ENCODE peak calls at places on chromosomes 2 and 18, in ten cellular contexts. Z, M, W, J, A, B, G, H, D and N are unnamed samples.

GRCh38 chr2:3601561-3602271 is 6.8 kb downstream of the COLEC11 start:
- DNase-seq in Z (no peak), M (no peak), W (no peak), J (peak), A (no peak), B (no peak), G (no peak), H (no peak), D (peak), N (no peak)

GRCh38 chr2:195622966-195623365 is 34.1 kb upstream of the SLC39A10 start:
- DNase-seq in Z (peak), M (no peak), W (no peak), J (no peak), A (no peak), B (no peak), G (no peak), H (no peak), D (no peak), N (no peak)

GRCh38 chr2:127664065-127664894 is 11.1 kb downstream of the LIMS2 start:
- DNase-seq in Z (no peak), M (no peak), W (peak), J (no peak), A (no peak), B (no peak), G (no peak), H (no peak), D (peak), N (peak)

GRCh38 chr18:61949946-61950345 is 57.1 kb upstream of the RNF152 start:
- DNase-seq in Z (peak), M (no peak), W (no peak), J (no peak), A (no peak), B (peak), G (no peak), H (peak), D (no peak), N (no peak)

GRCh38 chr18:3111523-3112240 is 98.7 kb upstream of the LPIN2 start:
- DNase-seq in Z (no peak), M (no peak), W (no peak), J (no peak), A (no peak), B (no peak), G (no peak), H (peak), D (no peak), N (no peak)

GRCh38 chr18:3998698-3999333 is 456.3 kb downstream of the DLGAP1 start:
- DNase-seq in Z (peak), M (no peak), W (no peak), J (peak), A (no peak), B (no peak), G (no peak), H (peak), D (no peak), N (no peak)

GRCh38 chr18:30177056-30177455 is 865.5 kb downstream of the DSC3 start:
- DNase-seq in Z (peak), M (no peak), W (no peak), J (no peak), A (no peak), B (no peak), G (no peak), H (no peak), D (no peak), N (no peak)

GRCh38 chr18:10194592-10194991 is 259.8 kb upstream of the APCDD1 start:
- DNase-seq in Z (no peak), M (no peak), W (no peak), J (peak), A (no peak), B (no peak), G (no peak), H (no peak), D (no peak), N (no peak)

GRCh38 chr2:99609851-99610381 is 120.1 kb upstream of the REV1 start:
- DNase-seq in Z (no peak), M (no peak), W (no peak), J (no peak), A (no peak), B (no peak), G (no peak), H (no peak), D (no peak), N (no peak)

GRCh38 chr2:127576433-127577207 is 41.1 kb downstream of the MYO7B start:
- DNase-seq in Z (peak), M (no peak), W (peak), J (no peak), A (no peak), B (peak), G (peak), H (peak), D (peak), N (peak)

GRCh38 chr2:95043300-95043786 is 17.8 kb downstream of the MAL start:
- DNase-seq in Z (peak), M (no peak), W (peak), J (no peak), A (peak), B (peak), G (peak), H (peak), D (no peak), N (peak)

GRCh38 chr2:206423147-206423546 is 20.2 kb upstream of the ADAM23 start:
- DNase-seq in Z (peak), M (no peak), W (no peak), J (peak), A (no peak), B (no peak), G (no peak), H (peak), D (no peak), N (no peak)

GRCh38 chr2:42973771-42974170 is 181.4 kb upstream of the HAAO start:
- DNase-seq in Z (no peak), M (no peak), W (no peak), J (no peak), A (no peak), B (no peak), G (no peak), H (no peak), D (no peak), N (no peak)